ENCODE peak calls at places on chromosomes 5 and 9, in ten cellular contexts. S, K, N, G, X, L, B, U, Y and I are unnamed samples.

GRCh38 chr5:105554613-105555169 is 1992.1 kb upstream of the NUDT12 start:
- DNase-seq in S (no peak), K (no peak), N (no peak), G (no peak), X (no peak), L (no peak), B (peak), U (peak), Y (no peak), I (no peak)

GRCh38 chr9:122217640-122218039 is 11.1 kb downstream of the LHX6 start:
- DNase-seq in S (no peak), K (no peak), N (no peak), G (no peak), X (no peak), L (no peak), B (no peak), U (no peak), Y (no peak), I (no peak)

GRCh38 chr5:24786108-24786507 is 141.3 kb upstream of the CDH10 start:
- DNase-seq in S (no peak), K (no peak), N (no peak), G (no peak), X (no peak), L (no peak), B (no peak), U (no peak), Y (no peak), I (no peak)

GRCh38 chr5:109756543-109757186 is 66.9 kb downstream of the MAN2A1 start:
- DNase-seq in S (no peak), K (no peak), N (no peak), G (no peak), X (no peak), L (no peak), B (no peak), U (no peak), Y (no peak), I (no peak)

GRCh38 chr5:14374100-14374499 is 207.5 kb upstream of the OTULINL start:
- DNase-seq in S (no peak), K (no peak), N (no peak), G (no peak), X (no peak), L (peak), B (no peak), U (peak), Y (no peak), I (no peak)

GRCh38 chr5:109998717-109999116 is 309.0 kb downstream of the MAN2A1 start:
- DNase-seq in S (no peak), K (no peak), N (no peak), G (no peak), X (no peak), L (no peak), B (no peak), U (no peak), Y (no peak), I (no peak)

GRCh38 chr9:122367779-122368460 is 2.9 kb upstream of the PTGS1 start:
- DNase-seq in S (no peak), K (no peak), N (no peak), G (no peak), X (no peak), L (peak), B (no peak), U (no peak), Y (no peak), I (no peak)

GRCh38 chr9:126989847-126990821 is 75.6 kb downstream of the RALGPS1 start:
- DNase-seq in S (no peak), K (peak), N (no peak), G (peak), X (peak), L (no peak), B (peak), U (peak), Y (no peak), I (no peak)

GRCh38 chr9:88583901-88584596 is 49.1 kb downstream of the NXNL2 start:
- DNase-seq in S (no peak), K (no peak), N (no peak), G (no peak), X (no peak), L (peak), B (peak), U (no peak), Y (no peak), I (no peak)

GRCh38 chr9:135606885-135607259 is 32.5 kb downstream of the GLT6D1 start:
- DNase-seq in S (no peak), K (no peak), N (no peak), G (no peak), X (no peak), L (no peak), B (no peak), U (no peak), Y (no peak), I (no peak)

GRCh38 chr5:66595877-66596790 is at the start of gene MAST4:
- DNase-seq in S (no peak), K (peak), N (no peak), G (peak), X (peak), L (peak), B (peak), U (peak), Y (peak), I (peak)

GRCh38 chr9:27791311-27791710 is 218.0 kb upstream of the C9orf72 start:
- DNase-seq in S (no peak), K (no peak), N (no peak), G (no peak), X (no peak), L (peak), B (peak), U (peak), Y (no peak), I (no peak)

GRCh38 chr9:3436629-3437028 is 89.2 kb downstream of the RFX3 start:
- DNase-seq in S (no peak), K (no peak), N (no peak), G (no peak), X (no peak), L (peak), B (no peak), U (peak), Y (no peak), I (no peak)

GRCh38 chr9:22682536-22683392 is 236.1 kb downstream of the DMRTA1 start:
- DNase-seq in S (no peak), K (no peak), N (no peak), G (no peak), X (no peak), L (peak), B (peak), U (no peak), Y (no peak), I (no peak)
- H3K4me3 ChIP-seq in S (no peak), K (no peak), N (no peak), G (no peak), X (no peak), L (no peak), B (no peak), U (no peak), Y (no peak), I (no peak)

GRCh38 chr5:35478856-35479682 is 138.6 kb upstream of the SPEF2 start:
- DNase-seq in S (no peak), K (no peak), N (no peak), G (no peak), X (no peak), L (peak), B (peak), U (no peak), Y (no peak), I (peak)
- H3K4me3 ChIP-seq in S (peak), K (no peak), N (peak), G (peak), X (peak), L (peak), B (peak), U (no peak), Y (no peak), I (no peak)

GRCh38 chr9:19464061-19464763 is 55.4 kb downstream of the ACER2 start:
- DNase-seq in S (no peak), K (no peak), N (no peak), G (no peak), X (no peak), L (no peak), B (peak), U (no peak), Y (no peak), I (no peak)
- H3K4me3 ChIP-seq in S (peak), K (no peak), N (peak), G (no peak), X (peak), L (peak), B (no peak), U (no peak), Y (peak), I (peak)

DNA sequence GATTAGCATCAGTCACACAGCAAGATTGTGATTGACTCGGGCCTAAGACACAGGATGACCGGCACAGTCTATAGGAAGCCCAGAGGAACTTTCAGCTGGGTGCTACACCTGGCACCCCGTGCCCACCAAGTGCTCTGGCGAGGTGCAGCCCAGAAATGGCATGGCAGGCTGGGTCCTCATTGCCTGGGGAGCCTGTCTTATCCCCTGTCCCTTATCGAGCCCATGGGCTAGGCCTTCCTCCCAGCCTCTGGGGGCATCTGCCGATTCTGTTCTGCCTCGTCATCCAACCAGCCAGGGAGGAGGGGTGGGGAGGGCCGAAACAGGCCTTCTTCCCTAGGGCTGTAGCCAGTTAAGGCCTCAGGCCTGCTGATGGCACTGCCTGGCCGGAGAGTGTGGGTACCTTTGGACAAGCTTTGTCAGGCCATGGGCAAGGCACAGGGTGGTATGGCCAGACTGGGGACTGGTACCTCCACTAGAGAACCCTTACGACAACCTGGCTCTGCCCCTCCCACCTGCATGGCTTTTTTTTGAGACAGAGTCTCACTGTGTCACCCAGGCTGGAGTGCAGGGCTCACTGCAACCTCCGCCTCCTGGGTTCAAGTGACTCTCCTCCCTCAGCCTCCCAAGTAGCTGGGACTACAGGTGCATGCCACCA is 1.6 kb downstream of the GRK6 start:
- DNase-seq in S (peak), K (no peak), N (no peak), G (peak), X (peak), L (no peak), B (no peak), U (no peak), Y (no peak), I (no peak)
- H3K4me3 ChIP-seq in S (peak), K (no peak), N (peak), G (peak), X (no peak), L (peak), B (no peak), U (no peak), Y (no peak), I (peak)

DNA sequence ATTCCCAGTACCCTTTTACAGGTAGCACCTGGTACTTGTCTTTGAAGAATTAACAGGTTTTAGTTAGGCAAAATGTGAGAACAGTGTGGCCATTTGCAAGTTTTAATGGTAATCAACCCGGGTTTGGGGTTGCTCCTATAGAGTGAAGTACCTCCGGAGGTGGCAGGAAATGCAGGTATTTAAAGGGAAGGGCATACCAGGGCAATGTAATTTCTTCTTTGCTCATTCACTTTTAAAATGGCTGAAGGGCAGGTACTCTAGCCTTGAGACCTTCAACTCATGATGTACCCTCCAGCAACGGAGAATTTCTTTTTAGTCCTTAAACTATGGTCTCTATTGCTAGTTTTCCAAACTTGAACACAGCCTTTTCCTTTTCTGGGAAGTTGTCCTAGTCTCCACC is 1.3 kb upstream of the HSPA4 start:
- DNase-seq in S (no peak), K (no peak), N (no peak), G (no peak), X (no peak), L (peak), B (no peak), U (peak), Y (no peak), I (no peak)
- H3K4me3 ChIP-seq in S (peak), K (no peak), N (peak), G (peak), X (peak), L (peak), B (peak), U (no peak), Y (peak), I (peak)

GRCh38 chr5:131303537-131303936 is 39.7 kb downstream of the CDC42SE2 start:
- DNase-seq in S (no peak), K (no peak), N (no peak), G (no peak), X (no peak), L (peak), B (peak), U (no peak), Y (no peak), I (no peak)
- H3K4me3 ChIP-seq in S (no peak), K (no peak), N (no peak), G (no peak), X (no peak), L (no peak), B (no peak), U (no peak), Y (no peak), I (no peak)

GRCh38 chr5:55226934-55227737 is at the start of gene MCIDAS:
- DNase-seq in S (peak), K (no peak), N (peak), G (peak), X (no peak), L (peak), B (no peak), U (peak), Y (no peak), I (no peak)

GRCh38 chr5:55223988-55224240 is 3.2 kb downstream of the MCIDAS start:
- DNase-seq in S (no peak), K (no peak), N (no peak), G (no peak), X (no peak), L (no peak), B (no peak), U (no peak), Y (no peak), I (no peak)

GRCh38 chr5:55225346-55225745 is 1.8 kb downstream of the MCIDAS start:
- DNase-seq in S (no peak), K (no peak), N (no peak), G (no peak), X (no peak), L (no peak), B (no peak), U (no peak), Y (no peak), I (no peak)

GRCh38 chr5:55227738-55228430 is 769 bp upstream of the MCIDAS start:
- DNase-seq in S (no peak), K (no peak), N (no peak), G (no peak), X (no peak), L (no peak), B (no peak), U (peak), Y (no peak), I (no peak)

DNA sequence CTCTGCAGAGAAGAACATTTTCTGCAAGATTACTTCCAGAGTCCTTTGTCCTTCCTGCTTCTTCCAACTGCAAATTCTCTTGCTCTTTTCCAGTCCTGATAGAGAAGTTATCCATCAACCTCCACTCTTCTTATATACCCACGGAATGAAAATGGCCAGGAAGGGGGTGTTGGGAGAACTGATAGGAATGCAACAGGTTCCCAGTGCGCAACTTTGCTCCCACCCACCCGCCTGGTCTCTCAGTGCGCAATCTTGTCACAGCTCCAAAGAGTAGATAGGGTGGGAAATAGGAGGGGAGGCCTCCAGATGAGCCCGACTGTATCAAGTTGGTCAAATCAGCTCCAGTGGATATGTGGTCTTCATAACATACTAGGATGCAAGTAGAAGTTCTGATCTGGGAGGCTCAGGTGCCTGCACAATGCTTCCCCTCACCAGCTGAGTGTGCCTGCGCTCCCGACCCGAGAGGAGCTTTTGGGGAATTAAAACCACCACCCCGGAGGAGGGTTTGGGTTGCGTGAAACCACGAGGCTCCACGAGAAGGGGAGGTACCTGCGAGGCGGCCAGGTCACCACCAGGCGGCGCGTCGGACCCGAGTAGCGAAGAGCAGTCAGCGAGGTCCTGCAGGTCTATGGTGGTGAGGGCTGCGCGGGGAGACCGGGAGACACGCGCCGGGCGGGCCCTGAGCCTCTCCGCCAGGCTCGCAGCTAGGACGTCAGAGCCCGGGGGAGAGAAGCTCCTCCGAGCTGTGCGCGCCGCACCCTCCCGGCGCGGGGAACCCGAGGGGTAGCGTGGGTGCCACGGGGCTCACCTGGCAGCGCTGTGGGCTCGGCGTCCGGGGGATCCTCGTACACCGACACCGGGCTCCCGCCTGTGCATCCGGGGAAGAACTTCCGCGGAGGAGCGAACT is 835 bp downstream of the MCIDAS start:
- DNase-seq in S (peak), K (no peak), N (no peak), G (peak), X (no peak), L (peak), B (peak), U (peak), Y (no peak), I (no peak)
- H3K4me3 ChIP-seq in S (peak), K (no peak), N (peak), G (peak), X (peak), L (peak), B (peak), U (peak), Y (peak), I (peak)

GRCh38 chr5:122845253-122846050 is at the start of gene SNX24:
- DNase-seq in S (peak), K (peak), N (peak), G (peak), X (peak), L (peak), B (peak), U (peak), Y (peak), I (peak)

GRCh38 chr5:122844916-122845252 is 529 bp upstream of the SNX24 start:
- DNase-seq in S (no peak), K (no peak), N (no peak), G (no peak), X (no peak), L (no peak), B (no peak), U (no peak), Y (no peak), I (peak)

GRCh38 chr5:122847687-122848081 is 2.3 kb downstream of the SNX24 start:
- DNase-seq in S (no peak), K (no peak), N (no peak), G (no peak), X (no peak), L (no peak), B (no peak), U (no peak), Y (no peak), I (no peak)

GRCh38 chr5:122844136-122844915 is 1.1 kb upstream of the SNX24 start:
- DNase-seq in S (no peak), K (no peak), N (no peak), G (peak), X (no peak), L (no peak), B (no peak), U (peak), Y (no peak), I (no peak)

DNA sequence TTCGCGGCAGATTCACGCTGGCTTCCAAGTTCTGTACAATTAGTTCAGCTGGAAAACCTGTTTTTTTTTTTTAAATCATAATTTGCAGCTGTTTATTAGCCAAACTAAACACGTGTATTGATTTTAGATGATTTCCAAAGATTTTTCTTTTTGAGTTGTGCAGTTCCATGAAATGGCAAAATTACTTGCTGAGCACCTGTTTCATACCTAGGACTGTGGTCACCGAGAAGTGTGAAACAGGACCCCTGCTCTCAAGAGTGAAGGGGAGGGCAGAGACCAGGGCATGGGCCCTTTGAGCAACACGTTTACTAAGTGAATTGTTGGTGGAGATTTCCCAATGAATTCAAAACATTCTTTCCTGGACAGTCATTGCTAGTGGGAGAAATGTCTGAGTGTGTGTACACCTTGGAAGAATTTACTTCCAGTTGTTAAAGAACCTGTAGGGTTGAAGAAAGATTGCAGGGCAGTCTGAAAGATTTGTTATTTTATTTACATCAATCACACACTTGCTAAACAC is 696 bp downstream of the SNX24 start:
- DNase-seq in S (no peak), K (no peak), N (no peak), G (no peak), X (no peak), L (peak), B (peak), U (peak), Y (no peak), I (no peak)
- H3K4me3 ChIP-seq in S (peak), K (peak), N (peak), G (peak), X (peak), L (peak), B (peak), U (peak), Y (peak), I (peak)

GRCh38 chr9:131349522-131349880 is 44.4 kb upstream of the PRRC2B start:
- DNase-seq in S (no peak), K (no peak), N (no peak), G (no peak), X (no peak), L (no peak), B (no peak), U (no peak), Y (no peak), I (no peak)
- H3K4me3 ChIP-seq in S (no peak), K (no peak), N (no peak), G (no peak), X (no peak), L (no peak), B (no peak), U (no peak), Y (no peak), I (no peak)